ENCODE peak calls at places on chromosomes 12 and 14, in ten cellular contexts. T is breast epithelium, S is tibial artery, W is neuronal stem cell, A is A549, Z is heart left ventricle, L is kidney, I is GM23338, R is stomach, Q is iPS DF 6.9. K is an unnamed sample. For H3K4me1, the result is how much of the 10 kb centered on the place peaks cover.

GRCh38 chr14:29927596-29928341 is at the start of gene PRKD1:
- DNase-seq in Z (peak), L (peak), R (peak), S (peak), Q (no peak), I (peak), T (no peak), A (peak), W (peak), K (peak)

GRCh38 chr12:39831587-39832315 is 212.1 kb upstream of the ABCD2 start:
- DNase-seq in T (no peak), A (peak), Z (no peak), L (no peak), I (no peak), S (no peak), R (no peak), Q (no peak), W (no peak), K (no peak)

GRCh38 chr12:80634903-80635302 is 72.5 kb upstream of the MYF6 start:
- DNase-seq in I (no peak), R (no peak), T (no peak), W (no peak), A (no peak), L (no peak), Z (no peak), Q (no peak), S (no peak), K (no peak)

GRCh38 chr12:122875590-122876220 is 20.2 kb downstream of the VPS37B start:
- DNase-seq in A (no peak), T (no peak), I (peak), W (no peak), R (peak), L (no peak), Z (no peak), Q (no peak), S (no peak), K (peak)

GRCh38 chr12:98373982-98374381 is 141.4 kb upstream of the TMPO start:
- DNase-seq in Q (no peak), Z (no peak), A (no peak), I (peak), T (no peak), S (no peak), W (no peak), R (no peak), L (no peak), K (no peak)

GRCh38 chr12:2692156-2692555 is 102.6 kb upstream of the FKBP4 start:
- DNase-seq in R (no peak), I (no peak), L (no peak), W (no peak), Z (no peak), T (no peak), A (no peak), S (no peak), Q (no peak), K (no peak)

GRCh38 chr12:26678697-26679660 is 154.0 kb downstream of the ITPR2 start:
- DNase-seq in A (no peak), I (peak), W (no peak), R (no peak), T (no peak), L (no peak), Z (no peak), S (no peak), Q (peak), K (peak)

GRCh38 chr14:104101086-104101621 is 15.7 kb downstream of the ASPG start:
- DNase-seq in A (no peak), R (peak), W (no peak), T (no peak), Q (no peak), L (peak), S (no peak), I (no peak), Z (no peak), K (no peak)

GRCh38 chr12:116745554-116745953 is 7.4 kb downstream of the RNFT2 start:
- DNase-seq in L (no peak), W (no peak), I (no peak), R (no peak), S (no peak), A (no peak), T (no peak), Z (no peak), Q (no peak), K (no peak)

GRCh38 chr14:72736348-72736747 is 157.6 kb downstream of the DPF3 start:
- DNase-seq in Q (no peak), Z (no peak), A (no peak), T (no peak), R (peak), I (peak), S (no peak), L (no peak), W (no peak), K (no peak)

GRCh38 chr14:30706704-30707103 is 84.6 kb downstream of the SCFD1 start:
- DNase-seq in W (no peak), Q (no peak), Z (no peak), R (no peak), S (no peak), A (no peak), I (no peak), T (peak), L (no peak), K (no peak)

GRCh38 chr14:95835331-95835730 is 41.3 kb upstream of the TUNAR start:
- DNase-seq in I (no peak), L (no peak), T (no peak), W (no peak), Z (no peak), S (no peak), R (no peak), A (no peak), Q (no peak), K (no peak)

GRCh38 chr12:65907465-65907864 is 83.2 kb downstream of the HMGA2 start:
- DNase-seq in Z (no peak), T (no peak), L (no peak), R (no peak), S (no peak), A (no peak), I (no peak), W (no peak), Q (no peak), K (no peak)

GRCh38 chr14:21039059-21039422 is 3.1 kb upstream of the RNASE7 start:
- DNase-seq in Z (peak), S (peak), Q (no peak), R (peak), T (peak), I (peak), L (peak), A (no peak), W (no peak), K (no peak)

GRCh38 chr14:68486809-68487208 is 306.1 kb downstream of the ZFP36L1 start:
- DNase-seq in R (no peak), I (no peak), Q (no peak), A (no peak), W (no peak), T (no peak), L (no peak), Z (no peak), S (no peak), K (no peak)

GRCh38 chr12:49912345-49912744 is 8.6 kb upstream of the FAIM2 start:
- DNase-seq in S (no peak), A (no peak), I (no peak), L (no peak), W (no peak), Q (no peak), R (no peak), T (no peak), Z (peak), K (no peak)

GRCh38 chr12:21656931-21657335 is 709 bp downstream of the LDHB start:
- DNase-seq in L (no peak), R (peak), A (peak), Q (no peak), W (peak), S (peak), I (peak), T (no peak), Z (no peak), K (no peak)

GRCh38 chr12:76898472-76898871 is 19.7 kb upstream of the CSRP2 start:
- DNase-seq in A (no peak), R (no peak), S (no peak), I (no peak), L (no peak), W (no peak), Q (no peak), Z (no peak), T (no peak), K (no peak)

GRCh38 chr12:24911284-24911791 is 37.6 kb downstream of the BCAT1 start:
- DNase-seq in S (no peak), I (no peak), L (no peak), Q (no peak), R (no peak), Z (no peak), W (no peak), A (no peak), T (no peak), K (no peak)

GRCh38 chr12:15163001-15163400 is 58.2 kb downstream of the RERG start:
- DNase-seq in A (no peak), I (no peak), R (no peak), T (no peak), L (no peak), Q (no peak), Z (no peak), S (no peak), W (no peak), K (no peak)

DNA sequence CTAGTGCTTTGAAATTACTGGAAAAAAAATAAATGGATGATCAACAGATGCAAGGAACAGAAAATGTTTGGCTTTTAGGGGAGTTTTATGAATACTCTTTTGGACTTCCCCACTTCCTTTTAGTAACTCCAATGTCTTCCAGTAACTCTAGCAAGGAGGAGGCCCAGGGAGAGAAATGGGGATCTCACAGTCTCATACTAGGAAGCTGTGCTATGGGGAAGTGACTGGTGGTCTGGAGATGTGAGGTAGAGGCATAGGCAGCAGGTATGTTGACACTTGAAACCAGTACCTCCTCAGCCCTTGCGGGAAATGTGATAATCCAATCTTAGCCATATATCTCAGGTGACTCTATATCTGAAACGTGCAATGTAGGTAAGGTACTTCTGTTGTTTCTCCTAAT is 68.1 kb downstream of the CRADD start:
- DNase-seq in A (no peak), I (no peak), W (no peak), R (no peak), Z (no peak), S (no peak), Q (no peak), T (no peak), L (no peak), K (no peak)
- H3K4me1 ChIP-seq in A (under half), I (under half), W (under half), R (half or more), Z (under half), S (under half), Q (under half), T (under half), L (under half), K (under half)

DNA sequence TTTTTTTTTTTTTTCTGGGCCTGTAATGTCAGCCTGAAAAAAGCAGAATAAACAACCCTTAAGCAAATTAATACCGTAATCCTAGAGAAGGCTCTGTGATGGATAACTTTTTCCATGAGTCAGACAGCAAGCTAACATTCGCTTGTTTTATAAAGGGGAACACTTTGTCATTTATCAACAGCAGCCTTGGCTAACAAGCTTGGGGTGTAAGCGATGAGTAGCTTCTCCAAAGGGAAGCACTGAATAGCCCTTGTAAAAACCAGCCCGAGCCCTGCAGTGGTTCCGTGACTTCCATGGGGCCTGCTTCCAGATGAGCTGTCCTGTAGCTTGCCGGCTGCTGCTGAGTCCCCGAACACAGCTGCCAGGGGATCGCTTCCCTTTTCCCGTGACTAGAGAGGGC is 29.6 kb downstream of the CD9 start:
- DNase-seq in Z (peak), Q (no peak), A (no peak), L (peak), S (peak), I (no peak), W (no peak), R (no peak), T (no peak), K (no peak)
- H3K4me1 ChIP-seq in Z (half or more), Q (under half), A (under half), L (half or more), S (under half), I (under half), W (under half), R (half or more), T (half or more), K (under half)

DNA sequence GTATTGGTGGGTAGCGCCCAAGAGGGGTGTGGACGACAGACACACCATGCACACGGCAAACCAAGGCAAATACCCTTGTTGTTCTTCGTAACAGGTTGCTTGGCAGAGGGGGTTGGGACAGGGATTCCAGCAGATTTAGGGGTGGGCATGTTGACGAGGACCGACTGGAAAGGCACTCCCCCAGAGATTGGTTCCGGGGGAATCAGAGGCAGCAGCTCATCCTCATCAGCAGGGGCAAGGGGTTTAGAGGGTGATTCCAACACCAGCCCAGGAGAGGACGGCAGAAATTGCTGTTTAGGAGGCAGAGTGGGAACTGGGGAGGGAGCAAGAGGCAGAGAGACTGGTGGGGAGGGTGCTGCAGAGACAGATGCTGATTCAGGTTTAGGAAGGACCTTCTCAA is 9.3 kb downstream of the NACA start:
- DNase-seq in R (no peak), Z (no peak), A (no peak), I (no peak), W (no peak), L (no peak), T (no peak), Q (no peak), S (no peak), K (no peak)
- H3K4me1 ChIP-seq in R (half or more), Z (under half), A (under half), I (under half), W (under half), L (under half), T (under half), Q (under half), S (under half), K (under half)

GRCh38 chr14:98169170-98169587 is 1102.8 kb downstream of the BCL11B start:
- DNase-seq in A (no peak), I (no peak), S (no peak), W (no peak), T (no peak), R (no peak), Z (no peak), L (no peak), Q (no peak), K (no peak)
- H3K4me1 ChIP-seq in A (under half), I (under half), S (under half), W (under half), T (under half), R (under half), Z (under half), L (under half), Q (under half), K (under half)

K was measured in HAP-1.